ENCODE peak calls at places on chromosome 22, in five cellular contexts. One of them, this sample, is unnamed.

GRCh38 chr22:38830845-38831108 is 13.1 kb downstream of the NPTXR start:
- DNase-seq in SW 1271: no peak
- DNase-seq in stimulated activated CD8-positive, alpha-beta memory T cell treated with anti-CD3 and anti-CD28 coated beads, Interleukin-4, amount 100 ng/mL, for 48 hours: no peak
- DNase-seq in H1: no peak
- DNase-seq in H54: no peak
- DNase-seq in this sample: no peak

GRCh38 chr22:36344106-36344827 is 43.5 kb downstream of the MYH9 start:
- DNase-seq in H54: no peak
- DNase-seq in H1: no peak
- DNase-seq in SW 1271: no peak
- DNase-seq in stimulated activated CD8-positive, alpha-beta memory T cell treated with anti-CD3 and anti-CD28 coated beads, Interleukin-4, amount 100 ng/mL, for 48 hours: peak
- DNase-seq in this sample: no peak

GRCh38 chr22:24400726-24401596 is 26.4 kb upstream of the ADORA2A start:
- DNase-seq in H1: no peak
- DNase-seq in SW 1271: no peak
- DNase-seq in stimulated activated CD8-positive, alpha-beta memory T cell treated with anti-CD3 and anti-CD28 coated beads, Interleukin-4, amount 100 ng/mL, for 48 hours: no peak
- DNase-seq in H54: no peak
- DNase-seq in this sample: peak

GRCh38 chr22:41382098-41382578 is 396 bp downstream of the TEF start:
- DNase-seq in stimulated activated CD8-positive, alpha-beta memory T cell treated with anti-CD3 and anti-CD28 coated beads, Interleukin-4, amount 100 ng/mL, for 48 hours: peak
- DNase-seq in SW 1271: no peak
- DNase-seq in H54: peak
- DNase-seq in H1: no peak
- DNase-seq in this sample: peak

GRCh38 chr22:38080847-38081635 is 2.9 kb downstream of the SLC16A8 start:
- DNase-seq in SW 1271: no peak
- DNase-seq in H54: no peak
- DNase-seq in stimulated activated CD8-positive, alpha-beta memory T cell treated with anti-CD3 and anti-CD28 coated beads, Interleukin-4, amount 100 ng/mL, for 48 hours: no peak
- DNase-seq in H1: no peak
- DNase-seq in this sample: no peak

GRCh38 chr22:50627452-50627913 is 469 bp downstream of the ARSA start:
- DNase-seq in SW 1271: no peak
- DNase-seq in H1: no peak
- DNase-seq in stimulated activated CD8-positive, alpha-beta memory T cell treated with anti-CD3 and anti-CD28 coated beads, Interleukin-4, amount 100 ng/mL, for 48 hours: no peak
- DNase-seq in H54: no peak
- DNase-seq in this sample: peak

GRCh38 chr22:49925525-49926128 is 7.2 kb downstream of the CRELD2 start:
- DNase-seq in SW 1271: no peak
- DNase-seq in H54: no peak
- DNase-seq in H1: no peak
- DNase-seq in stimulated activated CD8-positive, alpha-beta memory T cell treated with anti-CD3 and anti-CD28 coated beads, Interleukin-4, amount 100 ng/mL, for 48 hours: peak
- DNase-seq in this sample: no peak

GRCh38 chr22:35467788-35468187 is 67.8 kb downstream of the MCM5 start:
- DNase-seq in stimulated activated CD8-positive, alpha-beta memory T cell treated with anti-CD3 and anti-CD28 coated beads, Interleukin-4, amount 100 ng/mL, for 48 hours: no peak
- DNase-seq in H1: no peak
- DNase-seq in SW 1271: no peak
- DNase-seq in H54: no peak
- DNase-seq in this sample: no peak

GRCh38 chr22:19178065-19178658 is 374 bp downstream of the SLC25A1 start:
- DNase-seq in H1: no peak
- DNase-seq in H54: no peak
- DNase-seq in SW 1271: no peak
- DNase-seq in stimulated activated CD8-positive, alpha-beta memory T cell treated with anti-CD3 and anti-CD28 coated beads, Interleukin-4, amount 100 ng/mL, for 48 hours: peak
- DNase-seq in this sample: peak

GRCh38 chr22:17888855-17889254 is 114.6 kb upstream of the BID start:
- DNase-seq in SW 1271: no peak
- DNase-seq in H1: no peak
- DNase-seq in H54: no peak
- DNase-seq in stimulated activated CD8-positive, alpha-beta memory T cell treated with anti-CD3 and anti-CD28 coated beads, Interleukin-4, amount 100 ng/mL, for 48 hours: no peak
- DNase-seq in this sample: no peak

GRCh38 chr22:48658246-48658645 is 1169.4 kb downstream of the BRD1 start:
- DNase-seq in H54: no peak
- DNase-seq in stimulated activated CD8-positive, alpha-beta memory T cell treated with anti-CD3 and anti-CD28 coated beads, Interleukin-4, amount 100 ng/mL, for 48 hours: no peak
- DNase-seq in SW 1271: no peak
- DNase-seq in H1: no peak
- DNase-seq in this sample: no peak

GRCh38 chr22:29642694-29643093 is 39.3 kb downstream of the NF2 start:
- DNase-seq in stimulated activated CD8-positive, alpha-beta memory T cell treated with anti-CD3 and anti-CD28 coated beads, Interleukin-4, amount 100 ng/mL, for 48 hours: no peak
- DNase-seq in H1: no peak
- DNase-seq in H54: no peak
- DNase-seq in SW 1271: no peak
- DNase-seq in this sample: no peak

GRCh38 chr22:33109532-33110148 is 51.5 kb upstream of the SYN3 start:
- DNase-seq in H1: no peak
- DNase-seq in H54: no peak
- DNase-seq in stimulated activated CD8-positive, alpha-beta memory T cell treated with anti-CD3 and anti-CD28 coated beads, Interleukin-4, amount 100 ng/mL, for 48 hours: no peak
- DNase-seq in SW 1271: no peak
- DNase-seq in this sample: no peak

GRCh38 chr22:42766860-42767259 is 46.2 kb upstream of the A4GALT start:
- DNase-seq in stimulated activated CD8-positive, alpha-beta memory T cell treated with anti-CD3 and anti-CD28 coated beads, Interleukin-4, amount 100 ng/mL, for 48 hours: no peak
- DNase-seq in H1: no peak
- DNase-seq in SW 1271: no peak
- DNase-seq in H54: no peak
- DNase-seq in this sample: no peak

GRCh38 chr22:38199826-38200559 is 1.8 kb upstream of the MAFF start:
- DNase-seq in H1: no peak
- DNase-seq in H54: no peak
- DNase-seq in SW 1271: no peak
- DNase-seq in stimulated activated CD8-positive, alpha-beta memory T cell treated with anti-CD3 and anti-CD28 coated beads, Interleukin-4, amount 100 ng/mL, for 48 hours: no peak
- DNase-seq in this sample: no peak

GRCh38 chr22:25497269-25497668 is 67.2 kb upstream of the GRK3 start:
- DNase-seq in stimulated activated CD8-positive, alpha-beta memory T cell treated with anti-CD3 and anti-CD28 coated beads, Interleukin-4, amount 100 ng/mL, for 48 hours: no peak
- DNase-seq in H54: no peak
- DNase-seq in H1: no peak
- DNase-seq in SW 1271: no peak
- DNase-seq in this sample: no peak

GRCh38 chr22:40128989-40129388 is 48.7 kb upstream of the TNRC6B start:
- DNase-seq in H54: no peak
- DNase-seq in H1: no peak
- DNase-seq in stimulated activated CD8-positive, alpha-beta memory T cell treated with anti-CD3 and anti-CD28 coated beads, Interleukin-4, amount 100 ng/mL, for 48 hours: peak
- DNase-seq in SW 1271: no peak
- DNase-seq in this sample: no peak

GRCh38 chr22:46068908-46069481 is 81.3 kb upstream of the PPARA start:
- DNase-seq in H54: no peak
- DNase-seq in SW 1271: no peak
- DNase-seq in stimulated activated CD8-positive, alpha-beta memory T cell treated with anti-CD3 and anti-CD28 coated beads, Interleukin-4, amount 100 ng/mL, for 48 hours: no peak
- DNase-seq in H1: no peak
- DNase-seq in this sample: peak

GRCh38 chr22:42856179-42856864 is 751 bp downstream of the ARFGAP3 start:
- DNase-seq in stimulated activated CD8-positive, alpha-beta memory T cell treated with anti-CD3 and anti-CD28 coated beads, Interleukin-4, amount 100 ng/mL, for 48 hours: peak
- DNase-seq in H54: no peak
- DNase-seq in H1: no peak
- DNase-seq in SW 1271: no peak
- DNase-seq in this sample: no peak

GRCh38 chr22:41596776-41597634 is 7.4 kb upstream of the PMM1 start:
- DNase-seq in stimulated activated CD8-positive, alpha-beta memory T cell treated with anti-CD3 and anti-CD28 coated beads, Interleukin-4, amount 100 ng/mL, for 48 hours: peak
- DNase-seq in H54: peak
- DNase-seq in SW 1271: no peak
- DNase-seq in H1: peak
- DNase-seq in this sample: peak

GRCh38 chr22:19446603-19447387 is 716 bp downstream of the C22orf39 start:
- DNase-seq in H1: no peak
- DNase-seq in H54: no peak
- DNase-seq in SW 1271: no peak
- DNase-seq in stimulated activated CD8-positive, alpha-beta memory T cell treated with anti-CD3 and anti-CD28 coated beads, Interleukin-4, amount 100 ng/mL, for 48 hours: no peak
- DNase-seq in this sample: no peak

GRCh38 chr22:22787151-22787550 is 100.5 kb upstream of the IGLL5 start:
- DNase-seq in stimulated activated CD8-positive, alpha-beta memory T cell treated with anti-CD3 and anti-CD28 coated beads, Interleukin-4, amount 100 ng/mL, for 48 hours: no peak
- DNase-seq in SW 1271: no peak
- DNase-seq in H54: no peak
- DNase-seq in H1: no peak
- DNase-seq in this sample: no peak

This sample was measured in SJSA1.